ENCODE peak calls at places on chromosomes 6 and 20, in eight cellular contexts. One of them, this sample, is unnamed.

GRCh38 chr6:2639167-2639566 is 111.6 kb downstream of the MYLK4 start:
- DNase-seq in ovary: no peak
- DNase-seq in fibroblast of lung: no peak
- DNase-seq in IMR-90: no peak
- DNase-seq in colonic mucosa: no peak
- DNase-seq in iPS DF 6.9: no peak
- DNase-seq in osteoblast: no peak
- DNase-seq in lung: no peak
- DNase-seq in this sample: no peak

GRCh38 chr6:34888874-34889555 is at the start of gene ANKS1A:
- DNase-seq in IMR-90: peak; percentile 21
- DNase-seq in lung: peak; percentile 89
- DNase-seq in colonic mucosa: peak; percentile 95
- DNase-seq in ovary: peak; percentile 90
- DNase-seq in fibroblast of lung: peak; percentile 44
- DNase-seq in osteoblast: peak; percentile 95
- DNase-seq in iPS DF 6.9: peak; percentile 61
- DNase-seq in this sample: peak; percentile 70

GRCh38 chr6:86558318-86558717 is 379.0 kb upstream of the HTR1E start:
- DNase-seq in lung: no peak
- DNase-seq in fibroblast of lung: no peak
- DNase-seq in IMR-90: no peak
- DNase-seq in colonic mucosa: no peak
- DNase-seq in iPS DF 6.9: no peak
- DNase-seq in ovary: no peak
- DNase-seq in osteoblast: no peak
- DNase-seq in this sample: peak; percentile 40

GRCh38 chr6:44065443-44066115 is 61.7 kb downstream of the MRPL14 start:
- DNase-seq in lung: no peak
- DNase-seq in osteoblast: peak; percentile 68
- DNase-seq in IMR-90: peak; percentile 52
- DNase-seq in colonic mucosa: no peak
- DNase-seq in ovary: no peak
- DNase-seq in fibroblast of lung: no peak
- DNase-seq in iPS DF 6.9: no peak
- DNase-seq in this sample: no peak

GRCh38 chr6:34894693-34895092 is 5.6 kb downstream of the ANKS1A start:
- DNase-seq in iPS DF 6.9: no peak
- DNase-seq in IMR-90: no peak
- DNase-seq in lung: no peak
- DNase-seq in fibroblast of lung: no peak
- DNase-seq in colonic mucosa: no peak
- DNase-seq in osteoblast: no peak
- DNase-seq in ovary: no peak
- DNase-seq in this sample: no peak

GRCh38 chr6:4908062-4908461 is 95.8 kb downstream of the RPP40 start:
- DNase-seq in ovary: no peak
- DNase-seq in fibroblast of lung: no peak
- DNase-seq in iPS DF 6.9: no peak
- DNase-seq in IMR-90: no peak
- DNase-seq in lung: no peak
- DNase-seq in osteoblast: no peak
- DNase-seq in colonic mucosa: peak; percentile 53
- DNase-seq in this sample: no peak

GRCh38 chr6:84260926-84261325 is 33.5 kb upstream of the CEP162 start:
- DNase-seq in osteoblast: no peak
- DNase-seq in colonic mucosa: no peak
- DNase-seq in IMR-90: no peak
- DNase-seq in fibroblast of lung: no peak
- DNase-seq in lung: no peak
- DNase-seq in ovary: no peak
- DNase-seq in iPS DF 6.9: no peak
- DNase-seq in this sample: no peak

GRCh38 chr6:24673625-24674024 is 6.7 kb downstream of the ACOT13 start:
- DNase-seq in lung: no peak
- DNase-seq in fibroblast of lung: no peak
- DNase-seq in iPS DF 6.9: no peak
- DNase-seq in IMR-90: no peak
- DNase-seq in colonic mucosa: no peak
- DNase-seq in osteoblast: no peak
- DNase-seq in ovary: no peak
- DNase-seq in this sample: no peak

GRCh38 chr6:48080227-48081009 is 30.6 kb downstream of the PTCHD4 start:
- DNase-seq in fibroblast of lung: no peak
- DNase-seq in IMR-90: no peak
- DNase-seq in ovary: no peak
- DNase-seq in colonic mucosa: no peak
- DNase-seq in lung: no peak
- DNase-seq in iPS DF 6.9: no peak
- DNase-seq in osteoblast: no peak
- DNase-seq in this sample: no peak

GRCh38 chr6:111427341-111428116 is 55.5 kb downstream of the REV3L start:
- DNase-seq in lung: no peak
- DNase-seq in colonic mucosa: no peak
- DNase-seq in iPS DF 6.9: no peak
- DNase-seq in ovary: no peak
- DNase-seq in IMR-90: peak; percentile 85
- DNase-seq in osteoblast: peak; percentile 88
- DNase-seq in fibroblast of lung: peak; percentile 87
- DNase-seq in this sample: no peak

GRCh38 chr20:478949-479429 is 16.7 kb upstream of the TBC1D20 start:
- DNase-seq in osteoblast: peak; percentile 74
- DNase-seq in fibroblast of lung: peak; percentile 40
- DNase-seq in ovary: no peak
- DNase-seq in lung: no peak
- DNase-seq in colonic mucosa: peak; percentile 43
- DNase-seq in iPS DF 6.9: no peak
- DNase-seq in IMR-90: peak; percentile 77
- DNase-seq in this sample: peak; percentile 21

GRCh38 chr20:46132705-46133120 is 14.6 kb downstream of the CD40 start:
- DNase-seq in lung: peak; percentile 62
- DNase-seq in iPS DF 6.9: peak; percentile 33
- DNase-seq in IMR-90: peak; percentile 43
- DNase-seq in ovary: peak; percentile 72
- DNase-seq in osteoblast: peak; percentile 92
- DNase-seq in fibroblast of lung: peak; percentile 40
- DNase-seq in colonic mucosa: peak; percentile 47
- DNase-seq in this sample: peak; percentile 82

GRCh38 chr20:24745206-24745605 is 203.9 kb upstream of the CST7 start:
- DNase-seq in colonic mucosa: no peak
- DNase-seq in fibroblast of lung: no peak
- DNase-seq in IMR-90: no peak
- DNase-seq in iPS DF 6.9: no peak
- DNase-seq in ovary: no peak
- DNase-seq in lung: no peak
- DNase-seq in osteoblast: no peak
- DNase-seq in this sample: no peak

GRCh38 chr6:53282234-53282633 is 66.5 kb downstream of the ELOVL5 start:
- DNase-seq in fibroblast of lung: no peak
- DNase-seq in colonic mucosa: no peak
- DNase-seq in iPS DF 6.9: no peak
- DNase-seq in lung: no peak
- DNase-seq in osteoblast: no peak
- DNase-seq in ovary: no peak
- DNase-seq in IMR-90: no peak
- DNase-seq in this sample: no peak

GRCh38 chr6:53282741-53283140 is 66.0 kb downstream of the ELOVL5 start:
- DNase-seq in osteoblast: peak; percentile 63
- DNase-seq in IMR-90: no peak
- DNase-seq in iPS DF 6.9: no peak
- DNase-seq in colonic mucosa: no peak
- DNase-seq in ovary: no peak
- DNase-seq in fibroblast of lung: no peak
- DNase-seq in lung: no peak
- DNase-seq in this sample: no peak

GRCh38 chr6:53284901-53285300 is 63.8 kb downstream of the ELOVL5 start:
- DNase-seq in ovary: no peak
- DNase-seq in fibroblast of lung: no peak
- DNase-seq in colonic mucosa: no peak
- DNase-seq in iPS DF 6.9: no peak
- DNase-seq in lung: no peak
- DNase-seq in osteoblast: no peak
- DNase-seq in IMR-90: no peak
- DNase-seq in this sample: no peak

GRCh38 chr6:53290547-53291510 is 57.9 kb downstream of the ELOVL5 start:
- DNase-seq in IMR-90: no peak
- DNase-seq in iPS DF 6.9: no peak
- DNase-seq in ovary: no peak
- DNase-seq in colonic mucosa: no peak
- DNase-seq in lung: no peak
- DNase-seq in fibroblast of lung: no peak
- DNase-seq in osteoblast: no peak
- DNase-seq in this sample: no peak

DNA sequence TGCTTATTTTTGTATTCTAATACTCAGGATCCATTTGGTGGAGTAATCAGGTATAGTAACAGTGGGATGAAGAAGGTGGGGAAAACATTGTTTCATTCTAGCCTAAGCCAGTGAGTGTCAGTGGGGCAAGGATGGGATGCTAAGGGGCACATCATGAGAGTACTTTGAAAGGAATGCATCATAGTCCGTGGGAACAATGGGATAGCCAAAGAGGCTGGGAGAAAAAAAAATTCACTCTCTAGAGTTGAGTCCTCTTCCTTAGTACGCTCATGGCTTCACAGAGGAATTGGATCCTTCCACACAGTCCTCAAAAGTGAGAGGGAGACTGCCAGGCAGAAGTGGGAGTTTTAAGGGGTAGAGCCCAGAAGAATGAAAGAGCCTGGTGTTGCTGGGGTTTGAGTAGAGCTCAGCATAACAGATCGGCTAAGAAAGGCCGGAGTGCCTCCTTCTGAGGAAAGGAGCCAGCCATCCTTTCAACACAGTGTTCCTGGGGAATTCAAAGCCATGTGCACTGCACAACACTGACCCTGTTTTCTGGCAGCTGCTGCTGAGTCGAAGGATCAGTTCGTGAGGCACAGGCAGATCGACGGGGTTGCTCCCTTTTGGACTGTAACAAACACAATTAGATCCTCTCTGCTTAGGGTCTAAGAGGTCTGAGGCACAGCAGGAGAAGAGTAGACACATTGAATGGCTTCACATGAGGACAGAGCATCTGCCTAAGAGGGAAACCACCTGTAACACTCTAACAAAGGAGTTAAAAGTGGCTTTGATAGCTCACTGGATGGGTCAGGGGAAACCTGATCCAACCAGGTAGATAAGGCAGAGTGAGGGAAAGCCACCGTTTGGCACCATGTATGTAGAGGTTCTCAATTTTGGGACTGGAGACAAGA is 61.2 kb downstream of the ELOVL5 start:
- DNase-seq in IMR-90: no peak
- DNase-seq in fibroblast of lung: peak; percentile 32
- DNase-seq in iPS DF 6.9: no peak
- DNase-seq in ovary: no peak
- DNase-seq in lung: no peak
- DNase-seq in colonic mucosa: no peak
- DNase-seq in osteoblast: no peak
- DNase-seq in this sample: no peak
- H3K4me1 ChIP-seq in IMR-90: no peaks in the 10 kb centered on the region
- H3K4me1 ChIP-seq in fibroblast of lung: no peaks in the 10 kb centered on the region
- H3K4me1 ChIP-seq in iPS DF 6.9: peaks cover 2% of the 10 kb centered on the region
- H3K4me1 ChIP-seq in ovary: no peaks in the 10 kb centered on the region
- H3K4me1 ChIP-seq in lung: no peaks in the 10 kb centered on the region
- H3K4me1 ChIP-seq in colonic mucosa: no peaks in the 10 kb centered on the region
- H3K4me1 ChIP-seq in osteoblast: peaks cover 6% of the 10 kb centered on the region
- H3K4me1 ChIP-seq in this sample: no peaks in the 10 kb centered on the region

GRCh38 chr6:73923899-73924485 is 228.0 kb downstream of the CD109 start:
- DNase-seq in lung: no peak
- DNase-seq in fibroblast of lung: no peak
- DNase-seq in ovary: no peak
- DNase-seq in iPS DF 6.9: no peak
- DNase-seq in osteoblast: peak; percentile 85
- DNase-seq in colonic mucosa: no peak
- DNase-seq in IMR-90: peak; percentile 53
- DNase-seq in this sample: no peak

GRCh38 chr6:73929421-73929820 is 233.4 kb downstream of the CD109 start:
- DNase-seq in fibroblast of lung: no peak
- DNase-seq in iPS DF 6.9: no peak
- DNase-seq in colonic mucosa: no peak
- DNase-seq in osteoblast: no peak
- DNase-seq in IMR-90: peak; percentile 13
- DNase-seq in lung: no peak
- DNase-seq in ovary: no peak
- DNase-seq in this sample: no peak

GRCh38 chr6:73927421-73927820 is 231.4 kb downstream of the CD109 start:
- DNase-seq in iPS DF 6.9: no peak
- DNase-seq in ovary: no peak
- DNase-seq in IMR-90: no peak
- DNase-seq in colonic mucosa: no peak
- DNase-seq in fibroblast of lung: no peak
- DNase-seq in osteoblast: no peak
- DNase-seq in lung: no peak
- DNase-seq in this sample: no peak
- H3K9me3 ChIP-seq in iPS DF 6.9: no peaks in the 10 kb centered on the region
- H3K9me3 ChIP-seq in ovary: no peaks in the 10 kb centered on the region
- H3K9me3 ChIP-seq in IMR-90: peaks cover 10% of the 10 kb centered on the region
- H3K9me3 ChIP-seq in colonic mucosa: no peaks in the 10 kb centered on the region
- H3K9me3 ChIP-seq in fibroblast of lung: no peaks in the 10 kb centered on the region
- H3K9me3 ChIP-seq in osteoblast: no peaks in the 10 kb centered on the region
- H3K9me3 ChIP-seq in lung: peaks cover 11% of the 10 kb centered on the region
- H3K9me3 ChIP-seq in this sample: no peaks in the 10 kb centered on the region

GRCh38 chr20:32536861-32537656 is 48.1 kb downstream of the NOL4L start:
- DNase-seq in iPS DF 6.9: no peak
- DNase-seq in fibroblast of lung: no peak
- DNase-seq in osteoblast: no peak
- DNase-seq in IMR-90: no peak
- DNase-seq in ovary: no peak
- DNase-seq in lung: peak; percentile 42
- DNase-seq in colonic mucosa: peak; percentile 87
- DNase-seq in this sample: no peak

GRCh38 chr20:32535316-32535952 is 49.7 kb downstream of the NOL4L start:
- DNase-seq in iPS DF 6.9: no peak
- DNase-seq in IMR-90: no peak
- DNase-seq in osteoblast: no peak
- DNase-seq in lung: no peak
- DNase-seq in colonic mucosa: no peak
- DNase-seq in fibroblast of lung: no peak
- DNase-seq in ovary: no peak
- DNase-seq in this sample: no peak

GRCh38 chr20:32535953-32536823 is 48.9 kb downstream of the NOL4L start:
- DNase-seq in colonic mucosa: peak; percentile 81
- DNase-seq in IMR-90: peak; percentile 6
- DNase-seq in lung: no peak
- DNase-seq in ovary: peak; percentile 24
- DNase-seq in osteoblast: peak; percentile 89
- DNase-seq in fibroblast of lung: no peak
- DNase-seq in iPS DF 6.9: no peak
- DNase-seq in this sample: peak; percentile 77

GRCh38 chr20:32532246-32532645 is 52.9 kb downstream of the NOL4L start:
- DNase-seq in fibroblast of lung: no peak
- DNase-seq in osteoblast: peak; percentile 80
- DNase-seq in iPS DF 6.9: no peak
- DNase-seq in lung: no peak
- DNase-seq in ovary: no peak
- DNase-seq in colonic mucosa: no peak
- DNase-seq in IMR-90: no peak
- DNase-seq in this sample: no peak

GRCh38 chr20:32534661-32535240 is 50.4 kb downstream of the NOL4L start:
- DNase-seq in colonic mucosa: no peak
- DNase-seq in ovary: no peak
- DNase-seq in lung: no peak
- DNase-seq in osteoblast: peak; percentile 69
- DNase-seq in fibroblast of lung: no peak
- DNase-seq in iPS DF 6.9: no peak
- DNase-seq in IMR-90: no peak
- DNase-seq in this sample: no peak
- H3K4me1 ChIP-seq in colonic mucosa: peaks cover 4% of the 10 kb centered on the region
- H3K4me1 ChIP-seq in ovary: peaks cover 10% of the 10 kb centered on the region
- H3K4me1 ChIP-seq in lung: no peaks in the 10 kb centered on the region
- H3K4me1 ChIP-seq in osteoblast: no peaks in the 10 kb centered on the region
- H3K4me1 ChIP-seq in fibroblast of lung: no peaks in the 10 kb centered on the region
- H3K4me1 ChIP-seq in iPS DF 6.9: peaks cover 14% of the 10 kb centered on the region
- H3K4me1 ChIP-seq in IMR-90: peaks cover 4% of the 10 kb centered on the region
- H3K4me1 ChIP-seq in this sample: peaks cover 10% of the 10 kb centered on the region

GRCh38 chr20:16553684-16554083 is 19.6 kb downstream of the KIF16B start:
- DNase-seq in IMR-90: no peak
- DNase-seq in osteoblast: no peak
- DNase-seq in iPS DF 6.9: no peak
- DNase-seq in colonic mucosa: no peak
- DNase-seq in lung: no peak
- DNase-seq in ovary: no peak
- DNase-seq in fibroblast of lung: no peak
- DNase-seq in this sample: no peak
- H3K9me3 ChIP-seq in IMR-90: no peaks in the 10 kb centered on the region
- H3K9me3 ChIP-seq in osteoblast: no peaks in the 10 kb centered on the region
- H3K9me3 ChIP-seq in iPS DF 6.9: no peaks in the 10 kb centered on the region
- H3K9me3 ChIP-seq in colonic mucosa: no peaks in the 10 kb centered on the region
- H3K9me3 ChIP-seq in lung: no peaks in the 10 kb centered on the region
- H3K9me3 ChIP-seq in ovary: no peaks in the 10 kb centered on the region
- H3K9me3 ChIP-seq in fibroblast of lung: no peaks in the 10 kb centered on the region
- H3K9me3 ChIP-seq in this sample: no peaks in the 10 kb centered on the region

This sample was measured in BE2C.